ENCODE peak calls at places on chromosomes 11 and 22, in ten cellular contexts. One of them, this sample, is unnamed.

GRCh38 chr11:65952052-65952521 is 6.8 kb downstream of the TSGA10IP start:
- DNase-seq in GM23338: no peak
- DNase-seq in osteoblast: no peak
- DNase-seq in effector memory CD4-positive, alpha-beta T cell: no peak
- DNase-seq in AG09309: no peak
- DNase-seq in WERI-Rb-1: no peak
- DNase-seq in endothelial cell of umbilical vein: no peak
- DNase-seq in spleen: no peak
- DNase-seq in lower lobe of right lung: no peak
- DNase-seq in astrocyte: no peak
- DNase-seq in this sample: no peak

GRCh38 chr22:37753746-37754145 is 54.0 kb upstream of the GCAT start:
- DNase-seq in GM23338: no peak
- DNase-seq in osteoblast: no peak
- DNase-seq in effector memory CD4-positive, alpha-beta T cell: no peak
- DNase-seq in AG09309: no peak
- DNase-seq in WERI-Rb-1: no peak
- DNase-seq in endothelial cell of umbilical vein: no peak
- DNase-seq in spleen: no peak
- DNase-seq in lower lobe of right lung: no peak
- DNase-seq in astrocyte: no peak
- DNase-seq in this sample: no peak

GRCh38 chr11:34625576-34625975 is 4.7 kb downstream of the EHF start:
- DNase-seq in GM23338: no peak
- DNase-seq in osteoblast: no peak
- DNase-seq in effector memory CD4-positive, alpha-beta T cell: no peak
- DNase-seq in AG09309: no peak
- DNase-seq in WERI-Rb-1: no peak
- DNase-seq in endothelial cell of umbilical vein: no peak
- DNase-seq in spleen: no peak
- DNase-seq in lower lobe of right lung: no peak
- DNase-seq in astrocyte: no peak
- DNase-seq in this sample: no peak

GRCh38 chr11:76260296-76260695 is 54.0 kb upstream of the WNT11 start:
- DNase-seq in GM23338: no peak
- DNase-seq in osteoblast: no peak
- DNase-seq in effector memory CD4-positive, alpha-beta T cell: no peak
- DNase-seq in AG09309: no peak
- DNase-seq in WERI-Rb-1: no peak
- DNase-seq in endothelial cell of umbilical vein: no peak
- DNase-seq in spleen: no peak
- DNase-seq in lower lobe of right lung: no peak
- DNase-seq in astrocyte: no peak
- DNase-seq in this sample: no peak

GRCh38 chr11:71120346-71120963 is 131.9 kb downstream of the SHANK2 start:
- DNase-seq in GM23338: peak
- DNase-seq in osteoblast: no peak
- DNase-seq in effector memory CD4-positive, alpha-beta T cell: no peak
- DNase-seq in AG09309: no peak
- DNase-seq in WERI-Rb-1: peak
- DNase-seq in endothelial cell of umbilical vein: no peak
- DNase-seq in spleen: peak
- DNase-seq in lower lobe of right lung: peak
- DNase-seq in astrocyte: no peak
- DNase-seq in this sample: no peak

GRCh38 chr11:110077866-110078325 is 15.3 kb upstream of the ZC3H12C start:
- DNase-seq in GM23338: peak
- DNase-seq in osteoblast: peak
- DNase-seq in effector memory CD4-positive, alpha-beta T cell: no peak
- DNase-seq in AG09309: no peak
- DNase-seq in WERI-Rb-1: no peak
- DNase-seq in endothelial cell of umbilical vein: peak
- DNase-seq in spleen: no peak
- DNase-seq in lower lobe of right lung: no peak
- DNase-seq in astrocyte: peak
- DNase-seq in this sample: no peak

GRCh38 chr11:9799901-9800300 is 136.0 kb downstream of the SWAP70 start:
- DNase-seq in GM23338: no peak
- DNase-seq in osteoblast: no peak
- DNase-seq in effector memory CD4-positive, alpha-beta T cell: no peak
- DNase-seq in AG09309: no peak
- DNase-seq in WERI-Rb-1: no peak
- DNase-seq in endothelial cell of umbilical vein: no peak
- DNase-seq in spleen: no peak
- DNase-seq in lower lobe of right lung: no peak
- DNase-seq in astrocyte: no peak
- DNase-seq in this sample: no peak

GRCh38 chr11:133214646-133215045 is 317.7 kb downstream of the OPCML start:
- DNase-seq in GM23338: no peak
- DNase-seq in osteoblast: no peak
- DNase-seq in effector memory CD4-positive, alpha-beta T cell: no peak
- DNase-seq in AG09309: no peak
- DNase-seq in WERI-Rb-1: no peak
- DNase-seq in endothelial cell of umbilical vein: no peak
- DNase-seq in spleen: no peak
- DNase-seq in lower lobe of right lung: no peak
- DNase-seq in astrocyte: no peak
- DNase-seq in this sample: no peak

DNA sequence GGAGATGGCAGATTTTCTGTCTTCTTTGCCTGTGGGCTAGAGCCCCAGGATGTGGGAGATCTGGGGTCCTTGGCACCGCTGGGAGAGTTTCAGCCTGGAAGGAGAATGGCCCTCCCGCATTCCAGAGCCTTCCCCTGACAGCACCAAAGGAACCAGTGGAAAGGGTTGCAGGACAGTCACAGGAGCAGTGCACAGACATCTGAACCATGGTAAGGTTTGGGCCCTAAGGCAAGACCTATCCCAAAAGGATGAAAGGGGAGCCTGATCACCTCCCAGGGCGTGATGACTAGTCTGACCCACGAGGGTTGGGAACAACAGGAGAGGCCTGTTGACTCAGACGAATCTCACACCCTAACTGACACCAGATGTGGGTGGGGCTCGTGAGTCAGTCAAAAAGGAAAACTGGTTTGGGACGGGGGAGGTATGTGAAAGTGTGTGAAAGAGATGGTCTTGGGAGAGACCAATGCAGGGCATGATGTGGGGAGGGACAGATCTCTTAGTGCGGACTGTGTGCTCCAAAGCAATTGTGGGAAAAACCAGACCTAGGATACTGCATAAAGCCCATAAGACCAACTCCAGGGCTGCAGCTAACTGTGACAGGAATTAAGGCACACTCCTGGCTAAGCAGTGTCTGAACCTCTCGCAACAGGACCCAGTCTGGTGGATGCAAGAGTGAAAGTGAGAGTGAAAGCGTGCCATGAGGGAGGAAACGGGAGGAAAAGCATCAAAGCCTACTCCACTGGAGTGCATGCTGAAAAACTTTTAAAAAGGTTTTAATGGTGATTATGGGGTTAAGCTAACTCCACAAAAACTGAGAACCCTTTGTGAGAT is 39.1 kb upstream of the GLYAT start:
- DNase-seq in GM23338: no peak
- DNase-seq in osteoblast: peak
- DNase-seq in effector memory CD4-positive, alpha-beta T cell: no peak
- DNase-seq in AG09309: peak
- DNase-seq in WERI-Rb-1: no peak
- DNase-seq in endothelial cell of umbilical vein: no peak
- DNase-seq in spleen: no peak
- DNase-seq in lower lobe of right lung: no peak
- DNase-seq in astrocyte: peak
- DNase-seq in this sample: no peak
- H3K4me3 ChIP-seq in GM23338: no peak
- H3K4me3 ChIP-seq in osteoblast: no peak
- H3K4me3 ChIP-seq in effector memory CD4-positive, alpha-beta T cell: no peak
- H3K4me3 ChIP-seq in AG09309: no peak
- H3K4me3 ChIP-seq in WERI-Rb-1: no peak
- H3K4me3 ChIP-seq in endothelial cell of umbilical vein: no peak
- H3K4me3 ChIP-seq in spleen: no peak
- H3K4me3 ChIP-seq in lower lobe of right lung: no peak
- H3K4me3 ChIP-seq in astrocyte: no peak
- H3K4me3 ChIP-seq in this sample: no peak

DNA sequence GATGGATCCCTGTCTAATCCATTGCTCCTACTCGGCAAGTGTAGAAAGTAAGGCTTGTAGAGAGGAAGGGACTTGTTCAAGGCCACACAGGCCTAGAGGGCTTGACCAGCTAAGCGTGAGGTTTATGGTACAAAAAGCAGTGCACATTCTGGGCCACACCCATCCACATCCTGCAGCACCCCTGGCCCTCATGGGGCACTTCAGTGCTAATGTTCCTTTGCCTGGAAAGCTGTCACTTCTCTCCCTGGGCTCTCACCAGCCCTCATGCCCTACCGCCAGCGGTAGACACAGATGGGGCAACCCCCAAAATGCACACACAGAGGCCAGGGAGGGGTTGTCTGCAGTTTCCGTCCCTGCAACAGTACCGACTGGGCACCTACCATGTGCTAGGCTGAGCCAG is 7.1 kb upstream of the MGAT3 start:
- DNase-seq in GM23338: no peak
- DNase-seq in osteoblast: no peak
- DNase-seq in effector memory CD4-positive, alpha-beta T cell: no peak
- DNase-seq in AG09309: no peak
- DNase-seq in WERI-Rb-1: no peak
- DNase-seq in endothelial cell of umbilical vein: no peak
- DNase-seq in spleen: peak
- DNase-seq in lower lobe of right lung: no peak
- DNase-seq in astrocyte: no peak
- DNase-seq in this sample: no peak
- H3K4me3 ChIP-seq in GM23338: no peak
- H3K4me3 ChIP-seq in osteoblast: no peak
- H3K4me3 ChIP-seq in effector memory CD4-positive, alpha-beta T cell: no peak
- H3K4me3 ChIP-seq in AG09309: no peak
- H3K4me3 ChIP-seq in WERI-Rb-1: no peak
- H3K4me3 ChIP-seq in endothelial cell of umbilical vein: no peak
- H3K4me3 ChIP-seq in spleen: no peak
- H3K4me3 ChIP-seq in lower lobe of right lung: no peak
- H3K4me3 ChIP-seq in astrocyte: no peak
- H3K4me3 ChIP-seq in this sample: no peak

GRCh38 chr11:57775474-57775873 is 13.9 kb downstream of the CTNND1 start:
- DNase-seq in GM23338: no peak
- DNase-seq in osteoblast: no peak
- DNase-seq in effector memory CD4-positive, alpha-beta T cell: no peak
- DNase-seq in AG09309: no peak
- DNase-seq in WERI-Rb-1: no peak
- DNase-seq in endothelial cell of umbilical vein: peak
- DNase-seq in spleen: no peak
- DNase-seq in lower lobe of right lung: no peak
- DNase-seq in astrocyte: no peak
- DNase-seq in this sample: no peak
- H3K4me3 ChIP-seq in GM23338: peak
- H3K4me3 ChIP-seq in osteoblast: peak
- H3K4me3 ChIP-seq in effector memory CD4-positive, alpha-beta T cell: no peak
- H3K4me3 ChIP-seq in AG09309: no peak
- H3K4me3 ChIP-seq in WERI-Rb-1: no peak
- H3K4me3 ChIP-seq in endothelial cell of umbilical vein: peak
- H3K4me3 ChIP-seq in spleen: peak
- H3K4me3 ChIP-seq in lower lobe of right lung: peak
- H3K4me3 ChIP-seq in astrocyte: no peak
- H3K4me3 ChIP-seq in this sample: peak

DNA sequence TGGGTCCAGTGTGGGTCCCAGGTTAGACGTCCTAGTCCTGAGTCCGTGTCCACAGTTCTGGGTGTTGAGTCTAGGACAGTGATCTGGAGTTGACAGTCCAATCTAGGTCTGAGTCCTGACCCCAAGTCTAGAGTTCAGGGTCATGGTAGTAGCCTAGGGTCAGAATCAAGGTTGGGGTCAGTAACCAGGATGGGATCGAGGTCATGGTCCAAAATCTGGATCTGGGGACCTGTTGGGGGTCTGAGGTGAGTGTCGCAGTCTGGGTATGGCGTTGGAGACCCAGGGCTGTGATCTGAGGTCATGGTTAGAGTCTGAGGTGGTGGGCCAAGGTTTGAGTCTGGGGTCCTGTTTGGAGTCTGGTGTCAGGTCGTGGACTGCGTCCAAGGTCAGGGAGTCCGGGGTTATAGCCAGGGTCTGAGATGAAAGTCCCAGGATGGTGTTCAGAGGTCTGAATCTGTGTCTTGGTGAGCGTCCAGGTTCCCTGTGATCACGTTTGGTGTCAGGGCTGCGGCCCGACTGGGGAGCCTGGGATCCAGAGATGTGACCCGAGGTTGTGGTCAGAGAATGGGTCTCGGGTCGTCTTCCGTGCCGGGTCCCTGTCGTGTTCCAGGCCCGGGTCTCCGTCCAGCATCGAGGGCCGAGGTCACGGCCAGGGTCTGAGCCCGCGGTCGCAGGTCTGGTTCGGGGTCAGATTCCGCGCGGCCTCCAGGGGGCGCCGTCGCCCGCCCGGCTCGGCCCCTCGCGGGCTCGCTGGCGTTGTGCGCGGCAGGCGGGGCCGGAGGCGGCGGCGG is 445 bp upstream of the GRK2 start:
- DNase-seq in GM23338: peak
- DNase-seq in osteoblast: peak
- DNase-seq in effector memory CD4-positive, alpha-beta T cell: peak
- DNase-seq in AG09309: no peak
- DNase-seq in WERI-Rb-1: peak
- DNase-seq in endothelial cell of umbilical vein: peak
- DNase-seq in spleen: peak
- DNase-seq in lower lobe of right lung: peak
- DNase-seq in astrocyte: no peak
- DNase-seq in this sample: no peak
- H3K4me3 ChIP-seq in GM23338: peak
- H3K4me3 ChIP-seq in osteoblast: peak
- H3K4me3 ChIP-seq in effector memory CD4-positive, alpha-beta T cell: no peak
- H3K4me3 ChIP-seq in AG09309: peak
- H3K4me3 ChIP-seq in WERI-Rb-1: no peak
- H3K4me3 ChIP-seq in endothelial cell of umbilical vein: no peak
- H3K4me3 ChIP-seq in spleen: no peak
- H3K4me3 ChIP-seq in lower lobe of right lung: peak
- H3K4me3 ChIP-seq in astrocyte: peak
- H3K4me3 ChIP-seq in this sample: peak

DNA sequence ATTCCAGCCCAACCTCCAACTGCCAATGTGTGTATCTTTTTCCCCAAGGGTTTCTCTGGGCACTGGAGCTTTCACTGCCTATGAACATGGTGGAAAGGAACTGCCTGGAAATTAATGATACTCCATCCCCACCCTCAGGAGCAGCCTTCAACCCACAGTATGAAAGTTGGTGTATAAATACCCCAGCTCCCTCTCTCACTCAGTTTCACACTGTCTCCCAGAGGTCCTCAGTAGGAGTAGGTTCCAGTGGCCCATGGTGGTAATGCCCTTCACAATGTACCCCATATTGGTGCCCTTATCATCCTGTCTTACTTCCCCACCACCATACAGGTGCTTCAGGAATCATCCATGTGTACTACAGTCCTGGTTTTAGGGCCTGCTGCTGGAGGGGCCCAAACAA is 462.6 kb downstream of the MIAT start:
- DNase-seq in GM23338: no peak
- DNase-seq in osteoblast: no peak
- DNase-seq in effector memory CD4-positive, alpha-beta T cell: no peak
- DNase-seq in AG09309: no peak
- DNase-seq in WERI-Rb-1: no peak
- DNase-seq in endothelial cell of umbilical vein: no peak
- DNase-seq in spleen: no peak
- DNase-seq in lower lobe of right lung: no peak
- DNase-seq in astrocyte: no peak
- DNase-seq in this sample: no peak
- H3K4me3 ChIP-seq in GM23338: no peak
- H3K4me3 ChIP-seq in osteoblast: no peak
- H3K4me3 ChIP-seq in effector memory CD4-positive, alpha-beta T cell: no peak
- H3K4me3 ChIP-seq in AG09309: no peak
- H3K4me3 ChIP-seq in WERI-Rb-1: no peak
- H3K4me3 ChIP-seq in endothelial cell of umbilical vein: no peak
- H3K4me3 ChIP-seq in spleen: no peak
- H3K4me3 ChIP-seq in lower lobe of right lung: no peak
- H3K4me3 ChIP-seq in astrocyte: no peak
- H3K4me3 ChIP-seq in this sample: no peak